ENCODE peak calls at places on chromosomes 6 and 20, in six cellular contexts. G is Peyer's patch, Q is NB4, B is Right ventricle myocardium superior, S is left ventricle myocardium inferior, Z is pancreas. D is an unnamed sample.

GRCh38 chr6:53643481-53643965 is 22.0 kb downstream of the KLHL31 start:
- DNase-seq in G (no peak), S (no peak), B (peak), Q (no peak), Z (no peak), D (no peak)

GRCh38 chr20:33169176-33169794 is 1.3 kb downstream of the BPIFA2 start:
- DNase-seq in Z (no peak), G (no peak), Q (peak), B (no peak), S (no peak), D (no peak)

GRCh38 chr20:32589769-32590168 is 4.6 kb upstream of the NOL4L start:
- DNase-seq in B (no peak), G (no peak), Q (no peak), Z (no peak), S (no peak), D (no peak)

GRCh38 chr6:100461273-100461919 is 3.3 kb downstream of the SIM1 start:
- DNase-seq in Q (peak), S (no peak), Z (no peak), G (no peak), B (no peak), D (no peak)

GRCh38 chr20:46647469-46647868 is 3.8 kb downstream of the SLC13A3 start:
- DNase-seq in G (no peak), S (no peak), Z (no peak), Q (no peak), B (no peak), D (no peak)

GRCh38 chr6:85192186-85192585 is 257.7 kb upstream of the NT5E start:
- DNase-seq in Q (no peak), S (no peak), G (no peak), Z (no peak), B (no peak), D (no peak)

GRCh38 chr6:71031912-71032311 is 75.1 kb upstream of the B3GAT2 start:
- DNase-seq in B (no peak), S (no peak), Z (no peak), G (no peak), Q (no peak), D (no peak)

GRCh38 chr6:105982761-105983600 is 103.2 kb upstream of the PRDM1 start:
- DNase-seq in Z (no peak), G (no peak), B (no peak), S (no peak), Q (no peak), D (no peak)

GRCh38 chr20:13638162-13638495 is 603 bp downstream of the TASP1 start:
- DNase-seq in Z (no peak), B (no peak), Q (no peak), S (no peak), G (no peak), D (no peak)

GRCh38 chr20:60638430-60639098 is 613.5 kb upstream of the CDH4 start:
- DNase-seq in B (no peak), S (no peak), Z (no peak), Q (no peak), G (no peak), D (no peak)

GRCh38 chr6:72836971-72837370 is 215.1 kb downstream of the KCNQ5 start:
- DNase-seq in B (no peak), Z (no peak), G (no peak), Q (no peak), S (no peak), D (no peak)

GRCh38 chr20:13279171-13279570 is 58.1 kb downstream of the ISM1 start:
- DNase-seq in B (no peak), G (no peak), Q (no peak), Z (no peak), S (no peak), D (no peak)

GRCh38 chr6:157300436-157300835 is 22.9 kb downstream of the TMEM242 start:
- DNase-seq in G (no peak), S (no peak), Z (no peak), B (no peak), Q (no peak), D (no peak)

GRCh38 chr20:34980543-34981213 is 25.0 kb downstream of the MYH7B start:
- DNase-seq in Q (no peak), S (peak), Z (no peak), G (no peak), B (peak), D (peak)

GRCh38 chr20:38883081-38883980 is 42.9 kb upstream of the FAM83D start:
- DNase-seq in S (no peak), Q (no peak), G (peak), B (peak), Z (no peak), D (no peak)

GRCh38 chr6:170208171-170208601 is 82.7 kb downstream of the DLL1 start:
- DNase-seq in Z (no peak), G (no peak), S (no peak), B (no peak), Q (no peak), D (no peak)

GRCh38 chr20:24609757-24610156 is 140.3 kb downstream of the SYNDIG1 start:
- DNase-seq in S (no peak), G (no peak), B (no peak), Q (no peak), Z (no peak), D (no peak)

GRCh38 chr6:56902551-56903464 is 52.1 kb upstream of the BEND6 start:
- DNase-seq in Q (peak), G (no peak), B (no peak), Z (no peak), S (no peak), D (no peak)

GRCh38 chr6:138088307-138088744 is 18.9 kb downstream of the PERP start:
- DNase-seq in B (no peak), Q (peak), G (peak), Z (peak), S (no peak), D (no peak)

GRCh38 chr6:32108094-32108627 is 977 bp downstream of the TNXB start:
- DNase-seq in G (peak), S (peak), Z (peak), B (peak), Q (no peak), D (peak)

GRCh38 chr6:125175459-125175858 is 21.9 kb downstream of the TPD52L1 start:
- DNase-seq in G (no peak), B (no peak), Z (no peak), Q (no peak), S (no peak), D (no peak)

GRCh38 chr20:4795394-4795793 is 73.7 kb downstream of the PRND start:
- DNase-seq in B (no peak), G (no peak), Q (peak), S (no peak), Z (no peak), D (no peak)

GRCh38 chr6:28134015-28134414 is 7.7 kb upstream of the ZKSCAN8 start:
- DNase-seq in B (no peak), Q (peak), Z (no peak), G (no peak), S (no peak), D (no peak)

GRCh38 chr6:118786696-118787453 is 107.1 kb upstream of the ASF1A start:
- DNase-seq in G (no peak), B (no peak), S (no peak), Q (no peak), Z (no peak), D (no peak)

GRCh38 chr20:2734899-2735298 is 42.3 kb downstream of the EBF4 start:
- DNase-seq in S (no peak), B (no peak), Q (no peak), G (no peak), Z (no peak), D (no peak)

GRCh38 chr20:17626217-17627007 is 55.6 kb downstream of the RRBP1 start:
- DNase-seq in S (peak), Q (no peak), G (no peak), Z (peak), B (peak), D (peak)

GRCh38 chr20:59299961-59300340 is 460 bp upstream of the EDN3 start:
- DNase-seq in Q (peak), S (no peak), B (no peak), G (peak), Z (peak), D (no peak)

D was measured in psoas muscle.